ENCODE peak calls at places on chromosomes 6 and 20, in seven cellular contexts. V is Peyer's patch; B is stimulated activated naive B cell treated with anti-CD40 and anti-IgM and Interleukin-4, amounts not matched to agents 10 μg/mL and 1 μg/mL and 100 μg/mL, for 72 hours; Y is stomach; K is iPS DF 6.9; A is cardiac muscle cell; E is pons. Q is an unnamed sample.
A peak's percentile ranks its signal among the peaks of the same experiment; 100 is the strongest.

GRCh38 chr6:113495521-113495920 is 361.6 kb upstream of the MARCKS start:
- DNase-seq in A (peak; percentile 58), V (no peak), Y (no peak), E (no peak), K (no peak), B (no peak), Q (peak; percentile 25)

GRCh38 chr6:13226071-13226470 is 102.3 kb downstream of the TBC1D7 start:
- DNase-seq in A (no peak), K (no peak), Y (no peak), V (no peak), E (no peak), B (no peak), Q (no peak)

GRCh38 chr20:61477366-61477966 is 225.4 kb downstream of the CDH4 start:
- DNase-seq in E (no peak), V (no peak), B (no peak), K (no peak), Y (no peak), A (no peak), Q (no peak)

GRCh38 chr6:70380771-70381435 is 32.4 kb upstream of the FAM135A start:
- DNase-seq in Y (no peak), A (no peak), E (no peak), B (no peak), K (no peak), V (no peak), Q (no peak)

GRCh38 chr6:41439524-41440418 is 104.4 kb downstream of the NCR2 start:
- DNase-seq in A (peak; percentile 14), E (no peak), K (no peak), B (peak; percentile 53), Y (no peak), V (peak; percentile 18), Q (no peak)

GRCh38 chr6:49651239-49651638 is 14.6 kb upstream of the RHAG start:
- DNase-seq in E (no peak), Y (no peak), V (no peak), B (no peak), A (no peak), K (no peak), Q (no peak)

GRCh38 chr6:161301338-161301737 is 27.5 kb upstream of the AGPAT4 start:
- DNase-seq in K (no peak), Y (no peak), A (peak; percentile 91), V (no peak), E (no peak), B (no peak), Q (peak; percentile 93)

GRCh38 chr20:44738779-44739477 is 6.7 kb upstream of the KCNK15 start:
- DNase-seq in A (peak; percentile 85), B (peak; percentile 39), Y (peak; percentile 79), E (peak; percentile 95), K (peak; percentile 93), V (peak; percentile 54), Q (peak; percentile 72)

GRCh38 chr6:117795234-117795633 is 111.8 kb upstream of the SLC35F1 start:
- DNase-seq in V (no peak), A (no peak), B (no peak), K (no peak), Y (no peak), E (no peak), Q (no peak)

GRCh38 chr6:140546640-140547039 is 1172.2 kb upstream of the CITED2 start:
- DNase-seq in A (no peak), E (no peak), V (no peak), K (no peak), Y (no peak), B (no peak), Q (peak; percentile 16)

GRCh38 chr6:166400181-166400580 is 17.4 kb upstream of the MPC1 start:
- DNase-seq in A (no peak), B (no peak), K (no peak), E (no peak), V (no peak), Y (no peak), Q (no peak)

GRCh38 chr6:33000053-33000452 is 9.3 kb downstream of the HLA-DOA start:
- DNase-seq in V (peak; percentile 41), B (no peak), A (no peak), K (peak; percentile 57), Y (peak; percentile 36), E (no peak), Q (no peak)

GRCh38 chr6:7197752-7198151 is 90.0 kb downstream of the RREB1 start:
- DNase-seq in K (no peak), E (no peak), A (no peak), Y (no peak), V (no peak), B (no peak), Q (no peak)

GRCh38 chr6:57068066-57068465 is 21.6 kb downstream of the KIAA1586 start:
- DNase-seq in A (peak; percentile 21), V (no peak), B (no peak), E (no peak), Y (no peak), K (no peak), Q (peak; percentile 57)